ENCODE peak calls at places on chromosome 10, in four cellular contexts. One of them, this sample, is unnamed.

GRCh38 chr10:111018021-111018420 is 58.8 kb upstream of the ADRA2A start:
- DNase-seq in GM12891: no peak
- DNase-seq in GM12878: no peak
- DNase-seq in K562: no peak
- DNase-seq in this sample: no peak

GRCh38 chr10:32366111-32366510 is 19.2 kb upstream of the EPC1 start:
- DNase-seq in GM12891: no peak
- DNase-seq in K562: no peak
- DNase-seq in GM12878: no peak
- DNase-seq in this sample: no peak

GRCh38 chr10:80170641-80171040 is 34.7 kb downstream of the ANXA11 start:
- DNase-seq in GM12891: no peak
- DNase-seq in K562: no peak
- DNase-seq in GM12878: no peak
- DNase-seq in this sample: no peak

GRCh38 chr10:49441488-49442476 is 45.9 kb upstream of the DRGX start:
- DNase-seq in K562: no peak
- DNase-seq in GM12878: no peak
- DNase-seq in GM12891: peak
- DNase-seq in this sample: no peak

GRCh38 chr10:11521860-11522259 is 89.6 kb downstream of the USP6NL start:
- DNase-seq in K562: no peak
- DNase-seq in GM12878: no peak
- DNase-seq in GM12891: no peak
- DNase-seq in this sample: no peak

GRCh38 chr10:130108934-130109604 is 1.6 kb downstream of the C10orf143 start:
- DNase-seq in GM12878: no peak
- DNase-seq in K562: no peak
- DNase-seq in GM12891: no peak
- DNase-seq in this sample: no peak

GRCh38 chr10:71316081-71316785 is 2.8 kb upstream of the SLC29A3 start:
- DNase-seq in GM12891: no peak
- DNase-seq in GM12878: no peak
- DNase-seq in K562: no peak
- DNase-seq in this sample: no peak

GRCh38 chr10:115514895-115515294 is 421.7 kb downstream of the ATRNL1 start:
- DNase-seq in GM12891: no peak
- DNase-seq in K562: no peak
- DNase-seq in GM12878: no peak
- DNase-seq in this sample: no peak

GRCh38 chr10:45561952-45562351 is 110.6 kb downstream of the ZFAND4 start:
- DNase-seq in GM12878: no peak
- DNase-seq in GM12891: no peak
- DNase-seq in K562: no peak
- DNase-seq in this sample: no peak

GRCh38 chr10:89398003-89398749 is 5.8 kb downstream of the IFIT1 start:
- DNase-seq in K562: no peak
- DNase-seq in GM12878: no peak
- DNase-seq in GM12891: no peak
- DNase-seq in this sample: no peak

GRCh38 chr10:100683545-100684127 is 61.7 kb upstream of the PAX2 start:
- DNase-seq in GM12891: no peak
- DNase-seq in GM12878: no peak
- DNase-seq in K562: no peak
- DNase-seq in this sample: no peak

GRCh38 chr10:77179015-77179695 is 458.5 kb downstream of the KCNMA1 start:
- DNase-seq in K562: no peak
- DNase-seq in GM12878: no peak
- DNase-seq in GM12891: no peak
- DNase-seq in this sample: no peak

GRCh38 chr10:96642973-96643372 is 56.2 kb upstream of the TM9SF3 start:
- DNase-seq in GM12891: no peak
- DNase-seq in K562: peak
- DNase-seq in GM12878: no peak
- DNase-seq in this sample: no peak

GRCh38 chr10:97575101-97575668 is 2.6 kb downstream of the ANKRD2 start:
- DNase-seq in GM12891: no peak
- DNase-seq in GM12878: no peak
- DNase-seq in K562: no peak
- DNase-seq in this sample: no peak

GRCh38 chr10:74113546-74113945 is 37.1 kb downstream of the AP3M1 start:
- DNase-seq in GM12891: no peak
- DNase-seq in GM12878: no peak
- DNase-seq in K562: no peak
- DNase-seq in this sample: no peak

GRCh38 chr10:97434055-97434454 is 8.1 kb downstream of the PGAM1 start:
- DNase-seq in GM12878: no peak
- DNase-seq in K562: no peak
- DNase-seq in GM12891: no peak
- DNase-seq in this sample: no peak

GRCh38 chr10:106571216-106571954 is 593.1 kb downstream of the SORCS1 start:
- DNase-seq in K562: no peak
- DNase-seq in GM12891: no peak
- DNase-seq in GM12878: no peak
- DNase-seq in this sample: no peak

GRCh38 chr10:6348091-6348862 is 145.5 kb downstream of the PFKFB3 start:
- DNase-seq in GM12891: peak
- DNase-seq in GM12878: peak
- DNase-seq in K562: no peak
- DNase-seq in this sample: peak

GRCh38 chr10:100033766-100034418 is 24.1 kb upstream of the DNMBP start:
- DNase-seq in K562: no peak
- DNase-seq in GM12891: no peak
- DNase-seq in GM12878: no peak
- DNase-seq in this sample: no peak

GRCh38 chr10:44281662-44282061 is 103.2 kb downstream of the CXCL12 start:
- DNase-seq in GM12878: no peak
- DNase-seq in K562: no peak
- DNase-seq in GM12891: no peak
- DNase-seq in this sample: no peak

GRCh38 chr10:112209534-112210200 is 26.1 kb upstream of the GPAM start:
- DNase-seq in GM12891: no peak
- DNase-seq in K562: no peak
- DNase-seq in GM12878: no peak
- DNase-seq in this sample: no peak

GRCh38 chr10:102280397-102281015 is 35.2 kb downstream of the GBF1 start:
- DNase-seq in K562: no peak
- DNase-seq in GM12878: no peak
- DNase-seq in GM12891: no peak
- DNase-seq in this sample: no peak

GRCh38 chr10:91511549-91512330 is 101.6 kb downstream of the HECTD2 start:
- DNase-seq in GM12878: no peak
- DNase-seq in GM12891: no peak
- DNase-seq in K562: no peak
- DNase-seq in this sample: no peak

GRCh38 chr10:92720306-92721165 is 30.8 kb downstream of the HHEX start:
- DNase-seq in GM12878: no peak
- DNase-seq in K562: no peak
- DNase-seq in GM12891: no peak
- DNase-seq in this sample: no peak

GRCh38 chr10:24894309-24894708 is 58.1 kb downstream of the PRTFDC1 start:
- DNase-seq in K562: no peak
- DNase-seq in GM12878: no peak
- DNase-seq in GM12891: no peak
- DNase-seq in this sample: no peak

GRCh38 chr10:86681047-86681446 is 12.7 kb downstream of the LDB3 start:
- DNase-seq in GM12891: no peak
- DNase-seq in K562: no peak
- DNase-seq in GM12878: no peak
- DNase-seq in this sample: no peak

GRCh38 chr10:15347205-15347604 is 23.9 kb downstream of the FAM171A1 start:
- DNase-seq in K562: no peak
- DNase-seq in GM12891: no peak
- DNase-seq in GM12878: no peak
- DNase-seq in this sample: no peak

GRCh38 chr10:96529634-96530279 is 16.0 kb upstream of the TLL2 start:
- DNase-seq in GM12891: no peak
- DNase-seq in K562: no peak
- DNase-seq in GM12878: no peak
- DNase-seq in this sample: no peak

GRCh38 chr10:7408003-7408493 is 2.8 kb downstream of the SFMBT2 start:
- DNase-seq in GM12878: no peak
- DNase-seq in K562: no peak
- DNase-seq in GM12891: no peak
- DNase-seq in this sample: no peak

GRCh38 chr10:126904807-126905686 is at the start of gene DOCK1:
- DNase-seq in GM12878: no peak
- DNase-seq in GM12891: no peak
- DNase-seq in K562: no peak
- DNase-seq in this sample: no peak

GRCh38 chr10:14396441-14397048 is 65.8 kb upstream of the FRMD4A start:
- DNase-seq in GM12878: no peak
- DNase-seq in GM12891: no peak
- DNase-seq in K562: peak
- DNase-seq in this sample: no peak

GRCh38 chr10:102152545-102152890 is 329 bp downstream of the NOLC1 start:
- DNase-seq in GM12878: no peak
- DNase-seq in K562: no peak
- DNase-seq in GM12891: no peak
- DNase-seq in this sample: no peak

GRCh38 chr10:21961847-21962246 is 41.7 kb downstream of the DNAJC1 start:
- DNase-seq in GM12878: no peak
- DNase-seq in K562: peak
- DNase-seq in GM12891: no peak
- DNase-seq in this sample: no peak

GRCh38 chr10:29113251-29113945 is 175.5 kb upstream of the LYZL1 start:
- DNase-seq in GM12878: no peak
- DNase-seq in GM12891: no peak
- DNase-seq in K562: no peak
- DNase-seq in this sample: no peak

GRCh38 chr10:72567884-72568283 is 58.0 kb downstream of the MICU1 start:
- DNase-seq in K562: peak
- DNase-seq in GM12878: no peak
- DNase-seq in GM12891: no peak
- DNase-seq in this sample: no peak

GRCh38 chr10:72563327-72563932 is 62.4 kb downstream of the MICU1 start:
- DNase-seq in GM12891: no peak
- DNase-seq in GM12878: peak
- DNase-seq in K562: no peak
- DNase-seq in this sample: no peak

GRCh38 chr10:72564596-72564995 is 61.3 kb downstream of the MICU1 start:
- DNase-seq in GM12878: no peak
- DNase-seq in K562: no peak
- DNase-seq in GM12891: no peak
- DNase-seq in this sample: no peak

GRCh38 chr10:72573079-72573478 is 52.8 kb downstream of the MICU1 start:
- DNase-seq in GM12891: no peak
- DNase-seq in GM12878: no peak
- DNase-seq in K562: no peak
- DNase-seq in this sample: no peak

DNA sequence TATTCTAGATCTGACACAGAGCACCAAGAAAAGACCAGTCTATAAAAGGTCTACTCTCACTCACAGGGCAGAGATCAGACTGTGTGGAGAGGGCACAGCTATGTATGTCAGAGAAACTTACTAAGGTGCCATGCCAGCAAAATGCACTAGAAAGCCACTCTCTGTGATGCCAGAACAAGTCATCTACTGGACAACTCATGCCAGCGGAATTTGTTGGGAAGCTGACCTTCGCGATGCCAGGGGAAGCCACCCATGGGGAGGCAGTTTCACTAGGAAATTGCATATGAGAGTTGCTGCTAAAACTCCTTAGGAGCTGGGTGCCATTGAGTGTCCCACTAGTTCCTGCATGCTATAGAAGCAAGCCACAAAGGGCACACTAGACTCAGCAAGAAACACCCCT is 58.5 kb downstream of the MICU1 start:
- DNase-seq in GM12878: no peak
- DNase-seq in K562: no peak
- DNase-seq in GM12891: no peak
- DNase-seq in this sample: no peak
- TF ChIP-seq TAF1 in GM12878: no peak
- TF ChIP-seq TAF1 in K562: no peak
- TF ChIP-seq TAF1 in GM12891: no peak
- TF ChIP-seq TAF1 in this sample: no peak

GRCh38 chr10:103619424-103620356 is 126.2 kb downstream of the NEURL1 start:
- DNase-seq in GM12891: no peak
- DNase-seq in K562: peak
- DNase-seq in GM12878: no peak
- DNase-seq in this sample: no peak
- TF ChIP-seq POLR2AphosphoS5 in GM12891: no peak
- TF ChIP-seq POLR2AphosphoS5 in K562: no peak
- TF ChIP-seq POLR2AphosphoS5 in GM12878: no peak
- TF ChIP-seq POLR2AphosphoS5 in this sample: no peak

GRCh38 chr10:95183451-95184230 is 10.4 kb upstream of the ACSM6 start:
- DNase-seq in K562: peak
- DNase-seq in GM12878: peak
- DNase-seq in GM12891: peak
- DNase-seq in this sample: peak
- TF ChIP-seq POLR2A in K562: peak
- TF ChIP-seq POLR2A in GM12878: peak
- TF ChIP-seq POLR2A in GM12891: no peak
- TF ChIP-seq POLR2A in this sample: peak

GRCh38 chr10:94102436-94102835 is 108.7 kb downstream of the PLCE1 start:
- DNase-seq in K562: no peak
- DNase-seq in GM12891: no peak
- DNase-seq in GM12878: no peak
- DNase-seq in this sample: no peak

GRCh38 chr10:94103902-94104301 is 110.2 kb downstream of the PLCE1 start:
- DNase-seq in K562: no peak
- DNase-seq in GM12891: no peak
- DNase-seq in GM12878: no peak
- DNase-seq in this sample: no peak

GRCh38 chr10:94105226-94105625 is 111.5 kb downstream of the PLCE1 start:
- DNase-seq in K562: no peak
- DNase-seq in GM12891: no peak
- DNase-seq in GM12878: no peak
- DNase-seq in this sample: no peak

GRCh38 chr10:94103192-94103591 is 109.5 kb downstream of the PLCE1 start:
- DNase-seq in GM12878: no peak
- DNase-seq in GM12891: no peak
- DNase-seq in K562: no peak
- DNase-seq in this sample: no peak

DNA sequence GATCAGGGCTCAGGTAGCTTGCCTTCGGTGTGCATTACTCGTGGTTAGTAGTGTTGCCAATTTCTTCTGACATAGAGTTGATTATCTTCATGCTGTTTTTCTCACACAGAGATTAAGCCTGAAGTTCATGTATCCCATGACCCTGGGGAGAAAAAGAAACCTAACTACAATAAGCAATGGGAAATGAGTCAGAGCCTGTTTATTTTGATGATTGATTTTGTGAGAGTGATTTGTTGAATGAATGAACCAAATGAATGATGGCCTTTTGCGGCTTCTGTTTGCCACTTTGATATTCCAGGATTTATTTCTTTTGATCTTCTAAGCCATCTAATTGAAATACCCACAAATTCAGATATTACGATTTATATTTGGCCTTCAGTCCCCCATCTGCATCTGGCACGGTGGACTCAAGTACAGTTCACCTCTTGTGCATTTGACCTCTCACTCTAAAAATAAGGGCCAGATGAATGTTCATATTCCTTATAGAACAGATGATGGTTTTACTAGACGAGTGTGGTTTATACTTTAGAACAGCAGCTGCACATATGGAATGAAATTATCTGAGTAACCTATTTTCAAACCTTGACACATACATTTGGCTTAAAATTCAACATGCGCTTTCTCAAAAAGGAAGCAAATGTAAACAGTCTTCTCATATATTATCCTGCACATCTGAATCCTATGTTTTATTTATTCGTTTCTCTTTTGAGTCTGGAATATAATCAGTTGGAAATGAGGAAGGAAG is 110.8 kb downstream of the PLCE1 start:
- DNase-seq in GM12878: no peak
- DNase-seq in K562: no peak
- DNase-seq in GM12891: no peak
- DNase-seq in this sample: no peak
- TF ChIP-seq TAF1 in GM12878: no peak
- TF ChIP-seq TAF1 in K562: no peak
- TF ChIP-seq TAF1 in GM12891: no peak
- TF ChIP-seq TAF1 in this sample: no peak

This sample was measured in GM12892.